ENCODE peak calls at places on chromosomes 11 and 22, in seven cellular contexts. C, G, W, Z, S, K and Q are unnamed samples.

GRCh38 chr11:73240190-73240781 is 22.2 kb downstream of the P2RY2 start:
- DNase-seq in S (no peak), W (no peak), Z (no peak), K (no peak), G (no peak), C (no peak), Q (no peak)

GRCh38 chr11:125968363-125968762 is 22.5 kb downstream of the VSIG10L2 start:
- DNase-seq in S (peak), C (no peak), W (no peak), G (no peak), Z (no peak), K (no peak), Q (no peak)

GRCh38 chr11:110027627-110028371 is 65.4 kb upstream of the ZC3H12C start:
- DNase-seq in G (no peak), W (no peak), K (no peak), C (no peak), Z (peak), S (no peak), Q (no peak)

GRCh38 chr11:83035070-83035854 is 36.4 kb downstream of the RAB30 start:
- DNase-seq in C (no peak), K (no peak), Z (no peak), G (no peak), S (no peak), W (no peak), Q (no peak)

GRCh38 chr11:61891331-61892084 is at the start of gene FADS3:
- DNase-seq in Z (no peak), K (peak), W (peak), C (peak), G (peak), S (peak), Q (peak)

GRCh38 chr11:131275580-131275979 is 94.8 kb upstream of the NTM start:
- DNase-seq in C (no peak), G (no peak), K (no peak), W (no peak), S (no peak), Z (no peak), Q (no peak)

GRCh38 chr11:128726464-128727139 is 32.7 kb downstream of the FLI1 start:
- DNase-seq in K (no peak), G (no peak), S (no peak), C (no peak), W (no peak), Z (no peak), Q (no peak)

GRCh38 chr11:113202431-113202830 is 112.0 kb upstream of the TTC12 start:
- DNase-seq in K (no peak), S (no peak), C (no peak), Z (no peak), G (no peak), W (no peak), Q (peak)

GRCh38 chr11:19252394-19253148 is 11.8 kb upstream of the E2F8 start:
- DNase-seq in G (no peak), W (no peak), S (no peak), C (no peak), Z (no peak), K (no peak), Q (no peak)

GRCh38 chr11:79807506-79807905 is 366.7 kb upstream of the TENM4 start:
- DNase-seq in C (no peak), Z (no peak), K (no peak), G (no peak), S (no peak), W (no peak), Q (no peak)

GRCh38 chr11:109514313-109515018 is 92.5 kb downstream of the C11orf87 start:
- DNase-seq in Z (no peak), G (no peak), S (no peak), C (no peak), K (no peak), W (no peak), Q (no peak)

GRCh38 chr11:85685131-85685819 is 720 bp downstream of the CCDC89 start:
- DNase-seq in S (no peak), K (peak), W (no peak), Z (no peak), G (no peak), C (no peak), Q (no peak)

GRCh38 chr11:9269492-9270030 is 4.4 kb upstream of the DENND5A start:
- DNase-seq in Z (no peak), C (no peak), K (no peak), W (no peak), S (no peak), G (no peak), Q (no peak)

GRCh38 chr11:15901046-15901445 is 455.3 kb downstream of the SOX6 start:
- DNase-seq in W (no peak), K (no peak), Z (no peak), S (peak), C (no peak), G (no peak), Q (no peak)

GRCh38 chr22:31940506-31940905 is 3.8 kb upstream of the YWHAH start:
- DNase-seq in K (no peak), G (no peak), S (no peak), C (no peak), W (no peak), Z (no peak), Q (no peak)

GRCh38 chr22:29787371-29787980 is 20.3 kb downstream of the UQCR10 start:
- DNase-seq in S (peak), C (no peak), Z (no peak), W (no peak), G (no peak), K (no peak), Q (peak)

GRCh38 chr11:48169706-48170105 is 46.9 kb upstream of the OR4B1 start:
- DNase-seq in W (no peak), Z (no peak), S (no peak), G (no peak), C (no peak), K (no peak), Q (no peak)

GRCh38 chr11:76279651-76280050 is 73.3 kb upstream of the WNT11 start:
- DNase-seq in G (no peak), C (no peak), K (no peak), S (no peak), W (no peak), Z (no peak), Q (no peak)

GRCh38 chr22:28801845-28802594 is 1.7 kb upstream of the XBP1 start:
- DNase-seq in G (peak), C (no peak), W (no peak), K (no peak), Z (no peak), S (peak), Q (peak)

GRCh38 chr22:38412435-38413084 is 42.4 kb downstream of the KCNJ4 start:
- DNase-seq in S (no peak), K (peak), W (peak), G (peak), Z (no peak), C (no peak), Q (peak)

GRCh38 chr11:117823294-117823940 is 1.1 kb downstream of the FXYD2 start:
- DNase-seq in S (no peak), W (no peak), C (no peak), K (no peak), G (peak), Z (no peak), Q (no peak)

GRCh38 chr22:19122752-19123492 is 710 bp upstream of the DGCR2 start:
- DNase-seq in K (peak), G (peak), S (no peak), C (no peak), Z (no peak), W (no peak), Q (no peak)

GRCh38 chr11:34492806-34493414 is 20.7 kb downstream of the ELF5 start:
- DNase-seq in C (peak), S (peak), W (peak), G (peak), Z (no peak), K (peak), Q (peak)

GRCh38 chr22:39481595-39481994 is 20.5 kb upstream of the MIEF1 start:
- DNase-seq in G (no peak), C (no peak), S (no peak), Z (no peak), K (no peak), W (no peak), Q (no peak)

GRCh38 chr11:111310088-111310487 is 11.7 kb downstream of the POU2AF3 start:
- DNase-seq in K (no peak), C (no peak), Z (no peak), G (no peak), S (no peak), W (no peak), Q (no peak)

GRCh38 chr11:132490976-132491375 is 1041.3 kb downstream of the OPCML start:
- DNase-seq in Z (no peak), S (no peak), K (no peak), W (no peak), G (no peak), C (no peak), Q (no peak)

GRCh38 chr11:113204280-113204679 is 110.1 kb upstream of the TTC12 start:
- DNase-seq in W (no peak), G (no peak), C (no peak), Z (no peak), K (no peak), S (no peak), Q (no peak)

GRCh38 chr11:77723024-77723423 is 85.4 kb upstream of the CLNS1A start:
- DNase-seq in S (no peak), K (no peak), C (no peak), G (no peak), W (no peak), Z (no peak), Q (no peak)

GRCh38 chr11:111549196-111549868 is 8.8 kb downstream of the LAYN start:
- DNase-seq in G (no peak), C (no peak), K (peak), S (no peak), W (no peak), Z (no peak), Q (no peak)

GRCh38 chr11:33552756-33553155 is 147.9 kb downstream of the C11orf91 start:
- DNase-seq in Z (no peak), S (no peak), C (no peak), W (no peak), K (no peak), G (no peak), Q (no peak)

GRCh38 chr11:26199341-26199740 is 132.6 kb upstream of the ANO3 start:
- DNase-seq in Z (no peak), K (no peak), C (no peak), G (no peak), W (no peak), S (no peak), Q (no peak)

GRCh38 chr11:93020248-93021088 is 51.0 kb downstream of the MTNR1B start:
- DNase-seq in C (no peak), K (no peak), W (no peak), G (no peak), S (no peak), Z (no peak), Q (no peak)

GRCh38 chr22:27405672-27406388 is 395.7 kb downstream of the MN1 start:
- DNase-seq in C (peak), W (peak), G (peak), Z (no peak), K (peak), S (peak), Q (peak)

GRCh38 chr22:20613301-20613700 is 105.9 kb downstream of the MED15 start:
- DNase-seq in W (no peak), K (no peak), C (no peak), Z (no peak), S (no peak), G (no peak), Q (no peak)

GRCh38 chr11:11865449-11865848 is 23.7 kb downstream of the USP47 start:
- DNase-seq in K (no peak), W (no peak), G (no peak), C (no peak), S (no peak), Z (no peak), Q (no peak)

DNA sequence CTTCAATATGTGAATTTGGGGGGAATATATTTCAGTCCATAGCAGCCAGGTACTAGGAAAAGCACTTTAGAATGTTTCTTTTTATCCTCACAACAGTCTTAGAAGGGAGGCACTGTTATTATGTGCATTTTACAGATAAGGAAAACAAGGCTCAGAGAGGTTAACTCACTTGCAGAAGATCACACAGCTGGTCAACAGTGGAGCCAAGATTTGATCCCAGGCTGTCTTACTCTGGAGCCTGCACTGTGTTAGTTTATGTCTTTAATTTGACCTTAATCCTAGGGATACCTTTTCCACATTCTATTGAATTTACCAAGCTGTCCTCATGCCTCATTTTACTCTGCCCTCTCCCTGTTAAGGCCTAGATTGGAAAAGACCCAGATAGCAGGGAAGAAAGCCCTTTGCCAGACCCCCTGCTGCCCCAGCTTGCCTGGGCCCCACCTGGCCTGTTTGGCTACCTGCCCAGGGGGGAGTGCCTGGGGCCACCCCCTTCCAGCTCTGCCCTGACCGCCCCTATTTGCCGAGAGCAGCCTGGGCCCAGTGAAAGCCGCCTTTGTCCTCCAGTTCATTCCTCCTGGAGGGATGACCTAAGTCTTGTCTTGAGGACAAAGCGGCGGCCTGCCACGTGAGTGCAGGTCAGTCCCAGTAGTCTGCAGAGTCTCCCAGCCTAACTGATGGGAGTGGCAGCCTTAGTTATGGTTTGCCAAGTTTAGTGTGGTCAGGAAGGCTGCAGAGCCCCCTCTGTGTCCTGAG is 116.1 kb upstream of the CRYBB3 start:
- DNase-seq in Z (no peak), S (peak), G (no peak), W (no peak), K (peak), C (no peak), Q (no peak)
- TF ChIP-seq JUND in Z (no peak), S (peak), G (no peak), W (no peak), K (no peak), C (no peak), Q (no peak)

DNA sequence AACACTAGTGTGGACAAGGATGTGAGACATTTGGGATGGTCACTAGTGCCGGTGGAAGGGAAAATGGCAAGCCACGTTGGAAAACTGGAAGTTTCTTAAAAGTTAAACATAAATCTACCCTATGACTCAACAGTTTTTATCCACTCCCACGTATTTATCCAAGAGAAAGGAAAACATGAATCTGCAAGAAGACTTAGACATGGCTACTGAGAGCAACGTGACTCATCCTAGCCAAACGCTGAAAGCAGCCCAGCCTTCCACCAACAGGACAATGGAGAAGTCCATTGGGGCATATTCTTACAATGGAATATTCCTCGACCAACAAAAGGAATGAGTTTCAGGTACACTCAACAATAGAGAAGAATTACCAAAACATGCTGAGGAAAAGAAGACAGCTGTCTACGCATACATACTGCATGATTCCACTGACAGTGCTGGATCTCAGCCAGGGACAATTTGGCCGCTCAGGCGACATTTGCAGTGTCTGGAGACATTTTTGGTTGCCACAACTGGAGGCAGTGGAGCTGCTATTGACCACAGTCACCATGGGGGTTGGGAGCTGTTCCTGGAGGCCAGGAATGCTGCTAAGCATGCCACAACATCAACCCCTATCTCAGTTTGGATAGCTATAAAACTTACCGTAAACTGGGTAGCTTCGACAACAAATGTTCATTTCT is 21.2 kb downstream of the SYT13 start:
- DNase-seq in G (no peak), C (no peak), K (no peak), Z (no peak), S (peak), W (no peak), Q (peak)
- TF ChIP-seq JUND in G (peak), C (peak), K (no peak), Z (no peak), S (no peak), W (no peak), Q (no peak)

DNA sequence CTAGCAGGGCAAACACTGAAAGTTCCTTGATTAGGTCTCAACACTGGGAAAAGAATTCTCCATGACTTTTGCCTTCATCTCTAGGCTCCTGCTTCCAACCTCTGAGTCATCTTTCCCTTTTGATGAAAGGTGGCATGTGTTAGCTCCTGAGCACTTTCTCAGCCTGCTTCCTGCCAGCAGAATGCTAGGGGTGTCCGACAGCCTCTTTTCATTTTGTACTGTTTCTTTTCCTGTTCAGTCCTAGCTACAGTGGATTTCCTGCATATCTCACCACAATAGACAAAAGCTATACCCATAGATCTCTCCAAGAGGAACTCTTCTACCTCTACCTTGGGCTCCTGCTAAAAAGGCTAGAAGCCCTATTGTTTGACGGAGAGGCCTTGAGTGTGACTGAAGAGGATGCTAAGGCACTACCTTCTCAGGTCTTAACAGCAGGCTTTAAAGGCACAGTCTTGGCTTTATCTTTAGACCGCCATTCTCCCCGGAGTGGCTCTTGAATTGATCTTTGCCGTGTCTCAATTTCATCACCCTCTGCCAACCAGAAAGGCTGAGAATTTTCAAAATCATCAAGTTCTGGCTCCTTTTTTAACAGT is 145.5 kb downstream of the RBFOX2 start:
- DNase-seq in C (peak), K (no peak), G (no peak), Z (no peak), W (no peak), S (no peak), Q (no peak)
- TF ChIP-seq JUND in C (peak), K (peak), G (no peak), Z (no peak), W (peak), S (no peak), Q (no peak)

GRCh38 chr11:70210516-70210915 is 7.4 kb downstream of the FADD start:
- DNase-seq in S (no peak), C (no peak), W (no peak), Z (no peak), K (no peak), G (no peak), Q (no peak)
- TF ChIP-seq JUND in S (no peak), C (no peak), W (no peak), Z (no peak), K (no peak), G (no peak), Q (no peak)

GRCh38 chr11:118996926-118997626 is 862 bp upstream of the CENATAC start:
- DNase-seq in G (peak), K (peak), W (no peak), C (no peak), S (peak), Z (peak), Q (no peak)

GRCh38 chr11:118997627-118998387 is at the start of gene CENATAC:
- DNase-seq in W (peak), K (peak), G (peak), Z (peak), S (peak), C (peak), Q (peak)

GRCh38 chr11:118998388-118998717 is 415 bp downstream of the CENATAC start:
- DNase-seq in W (no peak), G (no peak), K (no peak), S (no peak), C (no peak), Z (no peak), Q (no peak)

GRCh38 chr11:119000906-119001305 is 3.0 kb downstream of the CENATAC start:
- DNase-seq in S (no peak), W (no peak), C (no peak), Z (no peak), G (peak), K (no peak), Q (no peak)

GRCh38 chr11:118998822-118999221 is 884 bp downstream of the CENATAC start:
- DNase-seq in W (no peak), G (peak), C (peak), K (no peak), S (peak), Z (no peak), Q (peak)
- TF ChIP-seq JUND in W (peak), G (peak), C (peak), K (peak), S (peak), Z (no peak), Q (peak)

GRCh38 chr11:65003282-65003681 is 6.5 kb upstream of the BATF2 start:
- DNase-seq in Z (no peak), C (no peak), K (no peak), G (no peak), W (no peak), S (no peak), Q (peak)
- TF ChIP-seq JUND in Z (no peak), C (no peak), K (no peak), G (no peak), W (no peak), S (no peak), Q (no peak)

GRCh38 chr11:68471360-68472340 is 11.1 kb downstream of the PPP6R3 start:
- DNase-seq in S (no peak), K (no peak), Z (peak), C (no peak), W (peak), G (no peak), Q (no peak)
- TF ChIP-seq JUND in S (no peak), K (no peak), Z (no peak), C (no peak), W (no peak), G (no peak), Q (no peak)

DNA sequence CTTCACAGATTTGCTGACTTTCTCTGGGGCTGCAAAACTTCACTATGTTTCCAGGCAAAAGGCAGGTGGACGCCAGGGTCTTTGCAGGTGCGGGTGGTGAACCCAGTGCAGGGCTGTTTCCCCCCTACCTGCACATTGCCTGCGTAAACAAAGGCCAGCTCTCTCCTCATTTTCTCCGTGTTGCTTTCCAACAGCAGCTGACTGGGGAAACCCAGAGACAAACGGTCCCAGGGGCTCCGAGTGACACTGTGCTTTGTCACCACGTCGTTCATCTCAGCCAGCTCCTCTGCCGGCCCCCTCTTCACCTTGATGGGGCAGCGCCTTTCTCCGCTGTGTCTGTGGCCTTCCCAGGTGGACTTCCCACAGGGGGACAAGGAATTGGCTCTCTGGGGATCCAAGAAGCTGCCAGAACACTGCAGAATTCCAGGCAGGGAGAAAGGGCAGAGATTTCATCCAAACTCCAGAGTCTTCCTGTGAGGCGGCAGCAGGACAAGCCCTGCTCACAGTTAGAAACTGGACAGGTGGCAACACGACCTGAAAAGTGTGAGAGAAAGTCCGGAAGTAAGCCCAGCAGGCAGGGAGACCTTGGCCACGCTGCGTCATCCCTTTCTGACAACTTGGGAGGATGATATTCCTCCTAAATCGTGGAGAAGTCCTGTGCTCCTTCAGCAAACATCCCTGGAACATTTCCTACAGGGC is 1493.7 kb downstream of the TBC1D22A start:
- DNase-seq in W (no peak), Z (no peak), C (no peak), S (no peak), K (no peak), G (no peak), Q (no peak)
- TF ChIP-seq JUND in W (no peak), Z (no peak), C (no peak), S (no peak), K (no peak), G (no peak), Q (no peak)

GRCh38 chr11:69233761-69234136 is 60.2 kb upstream of the MYEOV start:
- DNase-seq in C (no peak), K (no peak), W (no peak), S (no peak), Z (no peak), G (no peak), Q (no peak)
- TF ChIP-seq JUND in C (no peak), K (no peak), W (no peak), S (no peak), Z (no peak), G (no peak), Q (no peak)

GRCh38 chr11:69382131-69383128 is 88.5 kb downstream of the MYEOV start:
- DNase-seq in S (no peak), C (peak), K (peak), Z (peak), W (peak), G (peak), Q (no peak)
- TF ChIP-seq JUND in S (no peak), C (no peak), K (no peak), Z (no peak), W (no peak), G (no peak), Q (no peak)